ENCODE peak calls at places on chromosomes 7 and 10, in seven cellular contexts. K is naive thymus-derived CD8-positive, alpha-beta T cell; S is retina; D is LoVo; O is heart right ventricle; H is HEK293T; C is NCI-H69. Q is an unnamed sample.

GRCh38 chr10:78626471-78626870 is 442.3 kb upstream of the ZMIZ1 start:
- DNase-seq in K (no peak), S (peak), D (no peak), O (no peak), H (no peak), C (peak), Q (no peak)

GRCh38 chr10:86888585-86889381 is 68.6 kb downstream of the MMRN2 start:
- DNase-seq in K (no peak), S (no peak), D (no peak), O (no peak), H (no peak), C (peak), Q (no peak)

GRCh38 chr10:22646291-22646926 is 68.0 kb downstream of the PIP4K2A start:
- DNase-seq in K (no peak), S (no peak), D (no peak), O (no peak), H (no peak), C (no peak), Q (no peak)

GRCh38 chr7:134618756-134619530 is 27.7 kb upstream of the BPGM start:
- DNase-seq in K (no peak), S (no peak), D (no peak), O (no peak), H (no peak), C (no peak), Q (no peak)

GRCh38 chr10:120318862-120319261 is 138.2 kb upstream of the PLPP4 start:
- DNase-seq in K (no peak), S (no peak), D (no peak), O (no peak), H (no peak), C (no peak), Q (no peak)

GRCh38 chr7:134565643-134566136 is 16.8 kb downstream of the AKR1B15 start:
- DNase-seq in K (no peak), S (no peak), D (no peak), O (no peak), H (no peak), C (no peak), Q (no peak)

GRCh38 chr7:16883918-16884317 is 2.1 kb upstream of the AGR3 start:
- DNase-seq in K (no peak), S (no peak), D (no peak), O (no peak), H (no peak), C (peak), Q (no peak)

GRCh38 chr10:51886438-51887068 is 187.2 kb upstream of the CSTF2T start:
- DNase-seq in K (no peak), S (no peak), D (no peak), O (no peak), H (no peak), C (no peak), Q (no peak)

GRCh38 chr10:130027716-130028464 is 63.8 kb upstream of the EBF3 start:
- DNase-seq in K (no peak), S (no peak), D (peak), O (no peak), H (no peak), C (peak), Q (no peak)

GRCh38 chr7:28509256-28510021 is 97.1 kb downstream of the CREB5 start:
- DNase-seq in K (no peak), S (no peak), D (no peak), O (peak), H (no peak), C (no peak), Q (no peak)

GRCh38 chr7:2873686-2874551 is 29.8 kb upstream of the GNA12 start:
- DNase-seq in K (no peak), S (no peak), D (peak), O (no peak), H (peak), C (peak), Q (no peak)

GRCh38 chr7:86963599-86964230 is 95.7 kb downstream of the ELAPOR2 start:
- DNase-seq in K (no peak), S (no peak), D (peak), O (no peak), H (no peak), C (no peak), Q (no peak)

GRCh38 chr7:105014725-105015630 is 973 bp downstream of the KMT2E start:
- DNase-seq in K (peak), S (peak), D (peak), O (peak), H (no peak), C (peak), Q (peak)

GRCh38 chr10:31584789-31585406 is 265.9 kb downstream of the ZEB1 start:
- DNase-seq in K (no peak), S (no peak), D (no peak), O (no peak), H (no peak), C (no peak), Q (no peak)

GRCh38 chr7:30764030-30764991 is 6.9 kb upstream of the MINDY4 start:
- DNase-seq in K (no peak), S (no peak), D (no peak), O (peak), H (no peak), C (no peak), Q (no peak)

GRCh38 chr10:46536171-46536570 is 20.3 kb downstream of the GPRIN2 start:
- DNase-seq in K (no peak), S (no peak), D (no peak), O (no peak), H (no peak), C (no peak), Q (peak)

GRCh38 chr10:59873924-59874323 is 32.4 kb downstream of the CCDC6 start:
- DNase-seq in K (no peak), S (no peak), D (no peak), O (no peak), H (no peak), C (peak), Q (no peak)

GRCh38 chr7:45596665-45597095 is 22.5 kb downstream of the ADCY1 start:
- DNase-seq in K (no peak), S (no peak), D (no peak), O (no peak), H (no peak), C (no peak), Q (no peak)

GRCh38 chr7:142408794-142409193 is 150.9 kb upstream of the PRSS58 start:
- DNase-seq in K (no peak), S (no peak), D (no peak), O (no peak), H (no peak), C (no peak), Q (no peak)

GRCh38 chr7:38040831-38041230 is 120.4 kb downstream of the EPDR1 start:
- DNase-seq in K (no peak), S (no peak), D (no peak), O (no peak), H (no peak), C (no peak), Q (no peak)

GRCh38 chr7:118079369-118079768 is 104.6 kb upstream of the LSM8 start:
- DNase-seq in K (no peak), S (no peak), D (no peak), O (no peak), H (no peak), C (no peak), Q (no peak)

GRCh38 chr7:123712619-123713018 is 36.2 kb downstream of the WASL start:
- DNase-seq in K (no peak), S (no peak), D (no peak), O (no peak), H (no peak), C (no peak), Q (no peak)

GRCh38 chr10:37268266-37268665 is 142.9 kb downstream of the ANKRD30A start:
- DNase-seq in K (no peak), S (no peak), D (no peak), O (no peak), H (no peak), C (no peak), Q (no peak)

GRCh38 chr7:1705856-1706255 is 35.8 kb downstream of the ELFN1 start:
- DNase-seq in K (no peak), S (no peak), D (no peak), O (no peak), H (no peak), C (no peak), Q (peak)

GRCh38 chr10:16788125-16788524 is 29.1 kb downstream of the RSU1 start:
- DNase-seq in K (no peak), S (no peak), D (no peak), O (no peak), H (no peak), C (no peak), Q (no peak)

GRCh38 chr7:27303021-27303420 is 60.4 kb downstream of the EVX1 start:
- DNase-seq in K (no peak), S (no peak), D (no peak), O (no peak), H (no peak), C (peak), Q (no peak)

GRCh38 chr7:84629216-84629615 is 434.6 kb upstream of the SEMA3A start:
- DNase-seq in K (no peak), S (no peak), D (no peak), O (no peak), H (no peak), C (no peak), Q (no peak)

GRCh38 chr7:83782628-83783027 is 133.7 kb upstream of the SEMA3E start:
- DNase-seq in K (no peak), S (no peak), D (no peak), O (no peak), H (no peak), C (no peak), Q (no peak)

GRCh38 chr7:39085590-39086049 is 107.9 kb downstream of the POU6F2 start:
- DNase-seq in K (no peak), S (peak), D (no peak), O (no peak), H (peak), C (peak), Q (no peak)

GRCh38 chr7:151796091-151796870 is 80.6 kb downstream of the PRKAG2 start:
- DNase-seq in K (no peak), S (no peak), D (peak), O (no peak), H (no peak), C (no peak), Q (peak)

GRCh38 chr7:11714205-11714604 is 117.8 kb downstream of the THSD7A start:
- DNase-seq in K (no peak), S (no peak), D (no peak), O (no peak), H (no peak), C (no peak), Q (no peak)

GRCh38 chr10:119301397-119301796 is 94.0 kb downstream of the GRK5 start:
- DNase-seq in K (peak), S (no peak), D (no peak), O (no peak), H (no peak), C (no peak), Q (no peak)

GRCh38 chr7:137933270-137934017 is 68.4 kb downstream of the CREB3L2 start:
- DNase-seq in K (no peak), S (no peak), D (no peak), O (peak), H (no peak), C (peak), Q (no peak)

GRCh38 chr7:70659263-70659662 is 472.7 kb upstream of the GALNT17 start:
- DNase-seq in K (no peak), S (no peak), D (no peak), O (no peak), H (no peak), C (no peak), Q (no peak)

GRCh38 chr10:55287346-55287745 is 486.3 kb upstream of the PCDH15 start:
- DNase-seq in K (no peak), S (no peak), D (no peak), O (no peak), H (no peak), C (peak), Q (no peak)

GRCh38 chr7:100705341-100705752 is 574 bp upstream of the POP7 start:
- DNase-seq in K (peak), S (peak), D (peak), O (peak), H (peak), C (peak), Q (peak)

Q was measured in stomach.